ENCODE peak calls at places on chromosomes 6 and 20, in five cellular contexts. G is right cardiac atrium, B is stomach, C is esophagus squamous epithelium, X is psoas muscle. Y is an unnamed sample.

GRCh38 chr6:54493138-54493537 is 184.9 kb downstream of the TINAG start:
- DNase-seq in G (no peak), B (no peak), C (no peak), X (no peak), Y (no peak)

GRCh38 chr6:111381126-111381525 is 101.9 kb downstream of the REV3L start:
- DNase-seq in G (no peak), B (no peak), C (no peak), X (no peak), Y (no peak)

GRCh38 chr20:50110141-50111047 is 2.6 kb downstream of the UBE2V1 start:
- DNase-seq in G (no peak), B (peak; percentile 33), C (no peak), X (no peak), Y (no peak)

GRCh38 chr6:45812937-45813336 is 202.7 kb downstream of the CLIC5 start:
- DNase-seq in G (no peak), B (no peak), C (no peak), X (no peak), Y (peak; percentile 7)

GRCh38 chr20:57432874-57433491 is 41.8 kb downstream of the RBM38 start:
- DNase-seq in G (peak; percentile 80), B (peak; percentile 78), C (peak; percentile 30), X (peak; percentile 85), Y (peak; percentile 66)

GRCh38 chr6:90364846-90365401 is 68.3 kb upstream of the BACH2 start:
- DNase-seq in G (no peak), B (no peak), C (no peak), X (no peak), Y (no peak)

GRCh38 chr6:110328231-110328630 is 29.9 kb downstream of the METTL24 start:
- DNase-seq in G (no peak), B (no peak), C (no peak), X (no peak), Y (no peak)

GRCh38 chr6:37867756-37868446 is 48.4 kb downstream of the ZFAND3 start:
- DNase-seq in G (no peak), B (no peak), C (no peak), X (no peak), Y (no peak)

GRCh38 chr6:32972353-32973143 is 4.2 kb downstream of the BRD2 start:
- DNase-seq in G (peak; percentile 68), B (no peak), C (no peak), X (no peak), Y (peak; percentile 48)

GRCh38 chr6:80226156-80226555 is 119.7 kb downstream of the BCKDHB start:
- DNase-seq in G (peak; percentile 46), B (no peak), C (no peak), X (no peak), Y (no peak)

GRCh38 chr6:97437087-97437486 is 154.1 kb upstream of the MMS22L start:
- DNase-seq in G (no peak), B (no peak), C (no peak), X (no peak), Y (no peak)

GRCh38 chr6:25418463-25419052 is 139.4 kb downstream of the CARMIL1 start:
- DNase-seq in G (no peak), B (no peak), C (no peak), X (no peak), Y (no peak)

GRCh38 chr6:47066418-47066817 is 24.3 kb upstream of the ADGRF1 start:
- DNase-seq in G (no peak), B (no peak), C (no peak), X (no peak), Y (no peak)

GRCh38 chr20:50216543-50217206 is 26.0 kb downstream of the CEBPB start:
- DNase-seq in G (no peak), B (no peak), C (no peak), X (no peak), Y (no peak)

GRCh38 chr6:14645221-14645620 is 527.6 kb downstream of the CD83 start:
- DNase-seq in G (no peak), B (no peak), C (no peak), X (no peak), Y (no peak)

GRCh38 chr6:8149350-8149749 is 47.0 kb upstream of the EEF1E1 start:
- DNase-seq in G (no peak), B (no peak), C (no peak), X (no peak), Y (no peak)

GRCh38 chr20:1427457-1428054 is 34.7 kb upstream of the FKBP1A start:
- DNase-seq in G (no peak), B (no peak), C (no peak), X (no peak), Y (no peak)

GRCh38 chr6:84599991-84600390 is 164.4 kb downstream of the TBX18 start:
- DNase-seq in G (no peak), B (no peak), C (no peak), X (no peak), Y (no peak)

GRCh38 chr20:46539113-46539512 is 11.3 kb downstream of the OCSTAMP start:
- DNase-seq in G (no peak), B (no peak), C (no peak), X (no peak), Y (no peak)

GRCh38 chr6:9131616-9132015 is 696.3 kb upstream of the SLC35B3 start:
- DNase-seq in G (no peak), B (peak; percentile 28), C (no peak), X (no peak), Y (no peak)

GRCh38 chr6:159008656-159009288 is 8.8 kb upstream of the RSPH3 start:
- DNase-seq in G (no peak), B (no peak), C (no peak), X (no peak), Y (no peak)

GRCh38 chr20:45407067-45407745 is 883 bp upstream of the DBNDD2 start:
- DNase-seq in G (peak; percentile 79), B (peak; percentile 39), C (no peak), X (peak; percentile 82), Y (peak; percentile 79)

GRCh38 chr6:98486052-98486451 is 348.3 kb upstream of the POU3F2 start:
- DNase-seq in G (no peak), B (no peak), C (no peak), X (no peak), Y (no peak)

GRCh38 chr6:144259988-144260387 is 25.1 kb upstream of the UTRN start:
- DNase-seq in G (no peak), B (no peak), C (no peak), X (no peak), Y (no peak)

GRCh38 chr20:57948177-57948955 is 238.6 kb upstream of the PMEPA1 start:
- DNase-seq in G (no peak), B (no peak), C (no peak), X (no peak), Y (no peak)

GRCh38 chr6:138986578-138986977 is 1.5 kb downstream of the REPS1 start:
- DNase-seq in G (no peak), B (no peak), C (no peak), X (no peak), Y (no peak)

GRCh38 chr6:39050453-39051112 is 2.0 kb downstream of the GLP1R start:
- DNase-seq in G (no peak), B (no peak), C (no peak), X (no peak), Y (no peak)

GRCh38 chr6:39044181-39044580 is 4.4 kb upstream of the GLP1R start:
- DNase-seq in G (no peak), B (no peak), C (no peak), X (no peak), Y (no peak)

GRCh38 chr6:39048481-39049399 is at the start of gene GLP1R:
- DNase-seq in G (no peak), B (no peak), C (no peak), X (no peak), Y (no peak)

GRCh38 chr6:39049575-39050283 is 1.1 kb downstream of the GLP1R start:
- DNase-seq in G (no peak), B (no peak), C (no peak), X (no peak), Y (no peak)

DNA sequence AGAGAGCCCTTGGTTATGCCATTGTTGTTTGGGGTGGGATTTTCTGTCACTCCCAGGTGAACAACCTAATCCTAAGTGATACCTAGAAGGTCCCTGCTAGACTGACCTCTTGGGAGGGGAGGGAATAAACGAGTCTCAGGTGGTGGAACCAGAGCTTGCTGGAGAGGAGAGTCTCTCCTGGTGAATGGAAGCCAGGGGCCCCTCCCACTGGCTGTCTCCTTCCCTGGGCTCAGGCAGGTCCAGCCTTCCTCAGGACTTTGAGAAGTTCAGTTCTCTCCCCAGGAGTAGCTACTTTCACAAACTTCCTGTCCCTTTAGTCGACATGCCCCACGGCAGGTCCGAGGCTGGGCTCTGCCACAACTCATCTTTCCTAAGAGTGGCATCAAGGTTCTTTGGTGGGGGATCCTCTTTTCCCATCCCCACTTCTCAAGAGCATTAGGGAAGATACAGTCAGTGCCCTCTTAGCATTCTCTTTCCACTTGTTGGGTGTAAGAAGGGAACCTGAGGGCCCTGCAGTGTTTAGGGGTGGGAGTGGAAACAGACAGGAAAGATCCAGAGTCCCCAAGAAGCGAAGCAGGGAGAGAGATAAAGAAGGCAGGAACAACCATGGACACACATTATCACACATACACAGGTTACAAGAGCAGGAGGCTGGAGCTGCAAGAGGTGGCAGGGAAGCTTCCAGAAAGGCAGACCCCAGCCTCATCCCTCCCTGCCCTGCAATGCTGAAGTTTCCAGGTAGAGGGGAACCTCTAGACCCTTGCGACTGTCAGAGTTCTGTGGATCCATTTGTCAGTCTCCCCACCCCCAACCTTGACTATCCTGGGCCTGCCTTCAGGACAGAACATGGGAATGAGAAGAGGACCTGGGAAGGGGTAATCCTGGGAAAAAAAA is 900 bp upstream of the GLP1R start:
- DNase-seq in G (no peak), B (no peak), C (no peak), X (no peak), Y (no peak)
- H3K27me3 ChIP-seq in G (no peaks in the 10 kb centered on the region), B (peaks cover 38% of the 10 kb centered on the region), C (peaks cover 9% of the 10 kb centered on the region), X (peaks cover 44% of the 10 kb centered on the region), Y (peaks cover 18% of the 10 kb centered on the region)

GRCh38 chr6:127128066-127128465 is 9.6 kb downstream of the RSPO3 start:
- DNase-seq in G (no peak), B (no peak), C (no peak), X (no peak), Y (no peak)
- H3K27me3 ChIP-seq in G (no peaks in the 10 kb centered on the region), B (no peaks in the 10 kb centered on the region), C (no peaks in the 10 kb centered on the region), X (no peaks in the 10 kb centered on the region), Y (no peaks in the 10 kb centered on the region)

GRCh38 chr20:33981347-33981746 is 12.4 kb upstream of the RALY start:
- DNase-seq in G (no peak), B (no peak), C (no peak), X (no peak), Y (no peak)
- H3K27me3 ChIP-seq in G (no peaks in the 10 kb centered on the region), B (no peaks in the 10 kb centered on the region), C (no peaks in the 10 kb centered on the region), X (no peaks in the 10 kb centered on the region), Y (no peaks in the 10 kb centered on the region)

GRCh38 chr6:10409160-10409765 is 5.6 kb downstream of the TFAP2A start:
- DNase-seq in G (no peak), B (no peak), C (no peak), X (no peak), Y (no peak)

GRCh38 chr6:10411131-10411914 is 3.6 kb downstream of the TFAP2A start:
- DNase-seq in G (peak; percentile 26), B (no peak), C (no peak), X (no peak), Y (no peak)

GRCh38 chr6:10410214-10410873 is 4.5 kb downstream of the TFAP2A start:
- DNase-seq in G (no peak), B (no peak), C (no peak), X (no peak), Y (no peak)

GRCh38 chr6:10411915-10412164 is 3.0 kb downstream of the TFAP2A start:
- DNase-seq in G (peak; percentile 66), B (no peak), C (no peak), X (no peak), Y (no peak)

DNA sequence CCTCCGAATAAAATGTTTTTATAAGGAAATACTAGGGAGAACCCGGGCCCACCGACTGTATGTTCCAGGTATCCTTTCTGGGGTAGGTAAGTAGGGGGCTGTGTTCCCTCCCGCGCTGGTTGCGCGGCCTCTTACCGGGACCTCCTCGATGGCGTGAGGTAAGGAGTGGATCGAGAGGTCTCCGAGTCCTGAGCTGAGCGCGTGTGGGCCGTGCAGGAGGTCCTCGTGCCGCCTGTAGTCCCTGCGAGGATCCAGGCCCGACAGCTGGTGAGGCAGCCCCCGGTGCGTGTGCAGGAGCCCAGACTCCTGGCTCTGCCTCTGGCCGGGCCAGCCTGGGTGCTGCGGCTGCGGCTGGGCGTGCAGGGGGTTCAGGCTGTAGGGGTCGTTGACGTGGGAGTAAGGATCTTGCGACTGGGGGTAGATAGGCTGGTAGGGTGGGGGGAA is 5.1 kb downstream of the TFAP2A start:
- DNase-seq in G (no peak), B (no peak), C (no peak), X (no peak), Y (no peak)
- H3K27me3 ChIP-seq in G (peaks cover 2% of the 10 kb centered on the region), B (peaks cover 64% of the 10 kb centered on the region), C (peaks cover 15% of the 10 kb centered on the region), X (peaks cover 86% of the 10 kb centered on the region), Y (peaks cover 76% of the 10 kb centered on the region)